ENCODE peak calls at places on chromosomes 11 and 22, in five cellular contexts. S is AG04450; D is KG1; M is stimulated activated CD4-positive, alpha-beta T cell treated with anti-CD3 and anti-CD28 coated beads, Interleukin-4, amount 100 ng/mL, for 24 hours; N is stimulated activated CD8-positive, alpha-beta memory T cell treated with anti-CD3 and anti-CD28 coated beads, Interleukin-15, amount 100 ng/mL, for 1 hour. R is an unnamed sample.

GRCh38 chr22:29138556-29138955 is 65.7 kb downstream of the KREMEN1 start:
- DNase-seq in S (no peak), D (no peak), M (no peak), N (no peak), R (no peak)

GRCh38 chr11:92979176-92979575 is 9.7 kb downstream of the MTNR1B start:
- DNase-seq in S (peak; percentile 53), D (no peak), M (no peak), N (no peak), R (no peak)

GRCh38 chr11:132022718-132023117 is 652.3 kb downstream of the NTM start:
- DNase-seq in S (peak; percentile 32), D (no peak), M (no peak), N (no peak), R (no peak)

GRCh38 chr11:62413060-62413696 is 5.7 kb upstream of the SCGB1A1 start:
- DNase-seq in S (no peak), D (no peak), M (no peak), N (no peak), R (no peak)

GRCh38 chr22:30249049-30250038 is 2.8 kb upstream of the LIF start:
- DNase-seq in S (no peak), D (no peak), M (no peak), N (no peak), R (no peak)

GRCh38 chr11:86418513-86418912 is 43.8 kb downstream of the CCDC81 start:
- DNase-seq in S (no peak), D (no peak), M (no peak), N (no peak), R (no peak)

GRCh38 chr11:95692526-95693270 is 96.9 kb downstream of the FAM76B start:
- DNase-seq in S (no peak), D (no peak), M (no peak), N (no peak), R (no peak)

GRCh38 chr22:48098243-48098935 is 1335.9 kb downstream of the TBC1D22A start:
- DNase-seq in S (no peak), D (peak; percentile 58), M (no peak), N (no peak), R (no peak)

GRCh38 chr11:82969811-82970210 is 68.3 kb downstream of the DDIAS start:
- DNase-seq in S (no peak), D (no peak), M (no peak), N (no peak), R (no peak)

GRCh38 chr11:117143390-117143789 is 697 bp upstream of the PAFAH1B2 start:
- DNase-seq in S (no peak), D (peak; percentile 64), M (peak; percentile 34), N (no peak), R (peak; percentile 20)

R was measured in SK-N-MC.